ENCODE peak calls at places on chromosomes 12 and 14, in four cellular contexts. One of them, this sample, is unnamed.

GRCh38 chr14:38605193-38606114 is 349.6 kb upstream of the CLEC14A start:
- DNase-seq in stomach: no peak
- DNase-seq in tibial nerve: no peak
- DNase-seq in transverse colon: no peak
- DNase-seq in this sample: no peak

GRCh38 chr12:46371718-46372130 is 849 bp downstream of the SLC38A2 start:
- DNase-seq in tibial nerve: peak; percentile 48
- DNase-seq in stomach: peak; percentile 72
- DNase-seq in transverse colon: peak; percentile 71
- DNase-seq in this sample: peak; percentile 88

GRCh38 chr12:68884251-68884650 is 48.7 kb downstream of the CPM start:
- DNase-seq in transverse colon: no peak
- DNase-seq in tibial nerve: no peak
- DNase-seq in stomach: no peak
- DNase-seq in this sample: no peak

GRCh38 chr12:121628037-121628436 is 1.7 kb downstream of the ORAI1 start:
- DNase-seq in transverse colon: peak; percentile 55
- DNase-seq in stomach: peak; percentile 34
- DNase-seq in tibial nerve: no peak
- DNase-seq in this sample: peak; percentile 49

GRCh38 chr12:120249875-120250795 is 15.4 kb downstream of the PXN start:
- DNase-seq in stomach: no peak
- DNase-seq in tibial nerve: peak; percentile 92
- DNase-seq in transverse colon: no peak
- DNase-seq in this sample: peak; percentile 65

GRCh38 chr12:851913-852312 is 97.6 kb downstream of the RAD52 start:
- DNase-seq in tibial nerve: no peak
- DNase-seq in stomach: no peak
- DNase-seq in transverse colon: no peak
- DNase-seq in this sample: no peak

GRCh38 chr12:47433876-47434275 is 272.0 kb downstream of the RPAP3 start:
- DNase-seq in tibial nerve: no peak
- DNase-seq in transverse colon: no peak
- DNase-seq in stomach: no peak
- DNase-seq in this sample: no peak

GRCh38 chr12:13000935-13001724 is 1.1 kb upstream of the HEBP1 start:
- DNase-seq in transverse colon: peak; percentile 46
- DNase-seq in tibial nerve: peak; percentile 31
- DNase-seq in stomach: peak; percentile 51
- DNase-seq in this sample: peak; percentile 70

GRCh38 chr12:50925342-50925651 is 27.0 kb upstream of the HIGD1C start:
- DNase-seq in transverse colon: peak; percentile 30
- DNase-seq in stomach: no peak
- DNase-seq in tibial nerve: no peak
- DNase-seq in this sample: peak; percentile 34

GRCh38 chr14:81423504-81423903 is 23.4 kb upstream of the STON2 start:
- DNase-seq in stomach: no peak
- DNase-seq in transverse colon: no peak
- DNase-seq in tibial nerve: peak; percentile 44
- DNase-seq in this sample: peak; percentile 50

GRCh38 chr12:21992823-21993222 is 51.6 kb upstream of the ABCC9 start:
- DNase-seq in stomach: no peak
- DNase-seq in transverse colon: peak; percentile 35
- DNase-seq in tibial nerve: no peak
- DNase-seq in this sample: peak; percentile 73

GRCh38 chr14:68248481-68249255 is 429.1 kb downstream of the RAD51B start:
- DNase-seq in transverse colon: no peak
- DNase-seq in tibial nerve: no peak
- DNase-seq in stomach: no peak
- DNase-seq in this sample: no peak

GRCh38 chr12:121713257-121714155 is 954 bp downstream of the TMEM120B start:
- DNase-seq in tibial nerve: peak; percentile 26
- DNase-seq in transverse colon: peak; percentile 20
- DNase-seq in stomach: no peak
- DNase-seq in this sample: no peak

GRCh38 chr14:32428149-32428548 is 99.1 kb downstream of the AKAP6 start:
- DNase-seq in stomach: no peak
- DNase-seq in tibial nerve: no peak
- DNase-seq in transverse colon: no peak
- DNase-seq in this sample: no peak

GRCh38 chr14:98791661-98792060 is 480.3 kb downstream of the BCL11B start:
- DNase-seq in transverse colon: no peak
- DNase-seq in stomach: no peak
- DNase-seq in tibial nerve: no peak
- DNase-seq in this sample: no peak

GRCh38 chr14:93049295-93049694 is 66.4 kb downstream of the ITPK1 start:
- DNase-seq in stomach: no peak
- DNase-seq in transverse colon: peak; percentile 88
- DNase-seq in tibial nerve: no peak
- DNase-seq in this sample: peak; percentile 85

GRCh38 chr12:52351196-52352059 is 15.9 kb downstream of the KRT85 start:
- DNase-seq in tibial nerve: no peak
- DNase-seq in stomach: peak; percentile 63
- DNase-seq in transverse colon: no peak
- DNase-seq in this sample: no peak

GRCh38 chr14:29721586-29721985 is 206.1 kb downstream of the PRKD1 start:
- DNase-seq in tibial nerve: no peak
- DNase-seq in transverse colon: no peak
- DNase-seq in stomach: no peak
- DNase-seq in this sample: no peak

GRCh38 chr12:131104464-131105350 is 151.0 kb downstream of the ADGRD1 start:
- DNase-seq in tibial nerve: peak; percentile 89
- DNase-seq in stomach: peak; percentile 87
- DNase-seq in transverse colon: peak; percentile 87
- DNase-seq in this sample: peak; percentile 91

GRCh38 chr12:26512213-26512612 is 316.8 kb downstream of the SSPN start:
- DNase-seq in transverse colon: no peak
- DNase-seq in stomach: no peak
- DNase-seq in tibial nerve: no peak
- DNase-seq in this sample: no peak

GRCh38 chr12:117047810-117048584 is 51.2 kb downstream of the TESC start:
- DNase-seq in tibial nerve: no peak
- DNase-seq in stomach: no peak
- DNase-seq in transverse colon: no peak
- DNase-seq in this sample: no peak

GRCh38 chr14:91892918-91893527 is 25.7 kb upstream of the TC2N start:
- DNase-seq in transverse colon: no peak
- DNase-seq in tibial nerve: no peak
- DNase-seq in stomach: no peak
- DNase-seq in this sample: no peak

GRCh38 chr14:31934767-31935266 is 142.3 kb upstream of the ARHGAP5 start:
- DNase-seq in transverse colon: peak; percentile 67
- DNase-seq in stomach: no peak
- DNase-seq in tibial nerve: no peak
- DNase-seq in this sample: no peak

GRCh38 chr14:20591235-20591634 is at the start of gene RNASE12:
- DNase-seq in stomach: no peak
- DNase-seq in transverse colon: no peak
- DNase-seq in tibial nerve: no peak
- DNase-seq in this sample: no peak

GRCh38 chr12:3432176-3432742 is 58.7 kb upstream of the PRMT8 start:
- DNase-seq in stomach: no peak
- DNase-seq in transverse colon: peak; percentile 26
- DNase-seq in tibial nerve: no peak
- DNase-seq in this sample: peak; percentile 44

GRCh38 chr12:53423597-53423996 is at the start of gene AMHR2:
- DNase-seq in stomach: no peak
- DNase-seq in transverse colon: no peak
- DNase-seq in tibial nerve: no peak
- DNase-seq in this sample: no peak

GRCh38 chr12:68854078-68854468 is 46.1 kb downstream of the MDM2 start:
- DNase-seq in tibial nerve: no peak
- DNase-seq in stomach: no peak
- DNase-seq in transverse colon: no peak
- DNase-seq in this sample: no peak

GRCh38 chr12:119082496-119082895 is 96.2 kb upstream of the HSPB8 start:
- DNase-seq in stomach: no peak
- DNase-seq in tibial nerve: no peak
- DNase-seq in transverse colon: no peak
- DNase-seq in this sample: no peak

GRCh38 chr12:93614917-93615596 is 42.6 kb downstream of the SOCS2 start:
- DNase-seq in transverse colon: no peak
- DNase-seq in tibial nerve: no peak
- DNase-seq in stomach: no peak
- DNase-seq in this sample: no peak

GRCh38 chr12:51225800-51226199 is 7.9 kb upstream of the POU6F1 start:
- DNase-seq in tibial nerve: no peak
- DNase-seq in transverse colon: no peak
- DNase-seq in stomach: no peak
- DNase-seq in this sample: no peak

GRCh38 chr12:4975574-4975973 is 65.9 kb downstream of the KCNA1 start:
- DNase-seq in transverse colon: no peak
- DNase-seq in stomach: no peak
- DNase-seq in tibial nerve: no peak
- DNase-seq in this sample: no peak

DNA sequence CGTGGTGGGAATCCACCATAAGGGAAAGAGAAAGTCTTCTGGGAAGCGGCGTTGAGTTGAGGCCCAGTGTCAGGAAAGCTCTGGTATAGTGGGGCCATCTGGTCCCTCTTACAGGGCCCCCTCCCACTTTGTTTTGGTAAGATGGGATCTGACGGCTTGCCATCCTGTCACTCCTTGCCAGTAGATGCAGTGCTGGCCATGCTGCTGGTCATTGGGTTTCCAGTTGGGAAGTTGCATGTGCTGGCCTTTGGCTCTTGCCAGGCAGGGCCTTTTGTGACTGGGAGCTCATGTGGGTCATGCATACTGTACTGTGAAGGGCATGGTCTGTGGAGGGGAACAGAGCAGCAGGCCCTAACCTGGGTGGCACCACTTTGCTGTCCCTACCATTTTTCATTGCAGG is 3.8 kb downstream of the TRAF3 start:
- DNase-seq in transverse colon: no peak
- DNase-seq in tibial nerve: no peak
- DNase-seq in stomach: no peak
- DNase-seq in this sample: no peak
- H3K4me3 ChIP-seq in transverse colon: no peak overlapping the region
- H3K4me3 ChIP-seq in tibial nerve: no peak overlapping the region
- H3K4me3 ChIP-seq in stomach: no peak overlapping the region
- H3K4me3 ChIP-seq in this sample: no peak overlapping the region

GRCh38 chr14:57847096-57847495 is 18.8 kb downstream of the SLC35F4 start:
- DNase-seq in stomach: no peak
- DNase-seq in transverse colon: no peak
- DNase-seq in tibial nerve: no peak
- DNase-seq in this sample: no peak

GRCh38 chr14:57846631-57847030 is 19.3 kb downstream of the SLC35F4 start:
- DNase-seq in stomach: no peak
- DNase-seq in transverse colon: no peak
- DNase-seq in tibial nerve: no peak
- DNase-seq in this sample: no peak

GRCh38 chr14:57848353-57848752 is 17.5 kb downstream of the SLC35F4 start:
- DNase-seq in tibial nerve: no peak
- DNase-seq in transverse colon: no peak
- DNase-seq in stomach: no peak
- DNase-seq in this sample: no peak

GRCh38 chr14:57848786-57849185 is 17.1 kb downstream of the SLC35F4 start:
- DNase-seq in stomach: no peak
- DNase-seq in tibial nerve: no peak
- DNase-seq in transverse colon: no peak
- DNase-seq in this sample: no peak

GRCh38 chr14:57845802-57846531 is 19.9 kb downstream of the SLC35F4 start:
- DNase-seq in tibial nerve: no peak
- DNase-seq in stomach: no peak
- DNase-seq in transverse colon: no peak
- DNase-seq in this sample: no peak
- H3K4me1 ChIP-seq in tibial nerve: no peaks in the 10 kb centered on the region
- H3K4me1 ChIP-seq in stomach: no peaks in the 10 kb centered on the region
- H3K4me1 ChIP-seq in transverse colon: no peaks in the 10 kb centered on the region
- H3K4me1 ChIP-seq in this sample: no peaks in the 10 kb centered on the region

DNA sequence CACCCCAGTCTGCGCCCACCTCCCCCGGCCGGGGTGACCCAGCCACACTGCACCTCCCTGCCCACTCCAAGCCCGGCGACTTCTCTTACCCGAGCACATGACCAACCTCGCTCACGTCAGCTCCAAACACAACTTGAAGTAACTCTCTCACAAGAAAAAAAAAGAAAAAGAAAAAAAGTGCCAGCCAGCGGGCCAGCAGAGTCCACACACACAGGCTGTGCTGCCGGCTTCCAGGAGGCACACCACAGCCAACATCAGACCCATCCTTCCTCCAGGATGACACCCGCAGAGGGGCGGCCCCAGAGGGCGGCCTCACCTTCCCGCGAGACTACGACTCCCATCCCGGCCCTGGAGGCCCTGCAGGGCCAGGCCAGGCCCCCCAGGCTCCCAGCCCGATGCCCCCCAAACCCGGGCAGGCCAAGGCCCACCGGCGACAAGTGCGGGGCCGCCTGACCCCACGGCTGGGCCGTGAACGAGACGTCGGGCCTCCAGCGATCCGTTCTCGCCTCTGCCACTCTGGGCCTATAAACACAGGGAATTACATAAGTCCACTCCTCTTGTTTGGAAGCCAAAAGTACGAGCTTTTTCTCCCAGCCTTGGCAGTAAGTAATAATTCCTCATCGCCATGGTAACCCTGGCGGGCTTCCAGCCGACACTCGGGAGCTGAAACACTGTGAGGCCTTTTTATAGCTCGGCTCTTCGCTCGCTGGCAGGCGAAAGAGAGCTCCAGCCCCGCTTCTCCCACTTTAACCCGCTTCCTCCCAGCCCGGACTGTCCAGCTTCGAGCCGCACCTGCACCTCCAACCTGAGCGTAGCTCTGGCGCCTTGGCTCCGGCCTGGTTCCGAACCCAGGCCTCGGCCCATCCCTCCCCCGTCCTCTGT is 49.1 kb downstream of the NCOR2 start:
- DNase-seq in transverse colon: peak; percentile 97
- DNase-seq in tibial nerve: peak; percentile 100
- DNase-seq in stomach: peak; percentile 99
- DNase-seq in this sample: peak; percentile 97
- H3K4me3 ChIP-seq in transverse colon: peak overlapping the region; percentile 31
- H3K4me3 ChIP-seq in tibial nerve: peak overlapping the region; percentile 24
- H3K4me3 ChIP-seq in stomach: peak overlapping the region; percentile 44
- H3K4me3 ChIP-seq in this sample: no peak overlapping the region

GRCh38 chr14:100695423-100695738 is 31.3 kb upstream of the DLK1 start:
- DNase-seq in transverse colon: no peak
- DNase-seq in tibial nerve: no peak
- DNase-seq in stomach: no peak
- DNase-seq in this sample: no peak
- H3K4me1 ChIP-seq in transverse colon: no peaks in the 10 kb centered on the region
- H3K4me1 ChIP-seq in tibial nerve: no peaks in the 10 kb centered on the region
- H3K4me1 ChIP-seq in stomach: no peaks in the 10 kb centered on the region
- H3K4me1 ChIP-seq in this sample: no peaks in the 10 kb centered on the region

This sample was measured in mucosa of descending colon.